ENCODE peak calls at places on chromosomes 3 and 15, in four cellular contexts. Z, V, W and E are unnamed samples.

GRCh38 chr3:101077361-101078011 is 84.3 kb upstream of the ABI3BP start:
- DNase-seq in W (no peak), V (no peak), Z (no peak), E (no peak)

GRCh38 chr15:44735482-44736260 is 657 bp upstream of the TRIM69 start:
- DNase-seq in Z (no peak), V (peak; percentile 16), W (no peak), E (no peak)

GRCh38 chr3:16570113-16570512 is 35.1 kb downstream of the DAZL start:
- DNase-seq in V (no peak), Z (no peak), W (no peak), E (no peak)

GRCh38 chr3:131386429-131386926 is 4.9 kb downstream of the NUDT16 start:
- DNase-seq in V (no peak), W (no peak), Z (no peak), E (no peak)

GRCh38 chr3:50299929-50300680 is 900 bp upstream of the HYAL3 start:
- DNase-seq in V (no peak), W (no peak), Z (no peak), E (no peak)

GRCh38 chr3:144549161-144549560 is 577.5 kb downstream of the DIPK2A start:
- DNase-seq in V (no peak), Z (no peak), W (no peak), E (no peak)

GRCh38 chr3:9820944-9821343 is 10.9 kb downstream of the TTLL3 start:
- DNase-seq in Z (no peak), V (no peak), W (peak; percentile 30), E (no peak)

GRCh38 chr3:52272831-52273230 is 5.6 kb downstream of the WDR82 start:
- DNase-seq in Z (no peak), V (no peak), W (no peak), E (no peak)

GRCh38 chr3:184348057-184348382 is 10.6 kb downstream of the FAM131A start:
- DNase-seq in W (no peak), Z (no peak), V (no peak), E (no peak)

GRCh38 chr15:23645379-23646164 is 2.1 kb downstream of the MAGEL2 start:
- DNase-seq in V (no peak), Z (no peak), W (peak; percentile 3), E (no peak)

GRCh38 chr15:31499953-31500808 is 173.5 kb downstream of the KLF13 start:
- DNase-seq in Z (no peak), V (no peak), W (no peak), E (no peak)

GRCh38 chr3:38582316-38582715 is 67.2 kb downstream of the SCN5A start:
- DNase-seq in V (no peak), W (no peak), Z (no peak), E (no peak)

GRCh38 chr15:99361541-99362185 is 110.4 kb downstream of the LRRC28 start:
- DNase-seq in W (no peak), Z (no peak), V (peak; percentile 16), E (no peak)

DNA sequence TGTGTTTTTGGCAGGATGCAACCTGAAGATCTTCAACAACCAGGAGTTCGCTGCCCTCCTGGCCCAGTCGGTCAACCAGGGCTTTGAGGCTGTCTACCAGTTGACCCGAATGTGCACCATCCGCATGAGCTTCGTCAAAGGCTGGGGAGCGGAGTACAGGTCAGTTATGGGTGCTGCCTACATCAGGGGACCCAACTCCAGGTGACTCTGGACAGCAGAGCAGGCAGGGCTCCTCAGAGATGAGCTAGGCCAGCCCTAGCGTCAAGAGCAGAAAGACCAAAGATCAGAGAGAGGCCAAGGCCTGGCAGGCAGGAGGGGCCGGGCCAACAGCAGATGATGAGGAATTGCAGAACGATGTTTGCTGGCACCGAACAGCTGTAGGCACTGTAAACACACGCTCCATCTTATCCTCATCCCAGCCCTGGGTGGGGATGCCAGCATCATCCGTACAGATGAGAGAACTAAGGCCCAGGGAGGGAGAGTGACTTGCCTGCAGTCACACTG is 67.1 kb downstream of the AAGAB start:
- DNase-seq in W (no peak), V (no peak), Z (no peak), E (no peak)
- TF ChIP-seq TAF1 in W (no peak), V (no peak), Z (no peak), E (no peak)

DNA sequence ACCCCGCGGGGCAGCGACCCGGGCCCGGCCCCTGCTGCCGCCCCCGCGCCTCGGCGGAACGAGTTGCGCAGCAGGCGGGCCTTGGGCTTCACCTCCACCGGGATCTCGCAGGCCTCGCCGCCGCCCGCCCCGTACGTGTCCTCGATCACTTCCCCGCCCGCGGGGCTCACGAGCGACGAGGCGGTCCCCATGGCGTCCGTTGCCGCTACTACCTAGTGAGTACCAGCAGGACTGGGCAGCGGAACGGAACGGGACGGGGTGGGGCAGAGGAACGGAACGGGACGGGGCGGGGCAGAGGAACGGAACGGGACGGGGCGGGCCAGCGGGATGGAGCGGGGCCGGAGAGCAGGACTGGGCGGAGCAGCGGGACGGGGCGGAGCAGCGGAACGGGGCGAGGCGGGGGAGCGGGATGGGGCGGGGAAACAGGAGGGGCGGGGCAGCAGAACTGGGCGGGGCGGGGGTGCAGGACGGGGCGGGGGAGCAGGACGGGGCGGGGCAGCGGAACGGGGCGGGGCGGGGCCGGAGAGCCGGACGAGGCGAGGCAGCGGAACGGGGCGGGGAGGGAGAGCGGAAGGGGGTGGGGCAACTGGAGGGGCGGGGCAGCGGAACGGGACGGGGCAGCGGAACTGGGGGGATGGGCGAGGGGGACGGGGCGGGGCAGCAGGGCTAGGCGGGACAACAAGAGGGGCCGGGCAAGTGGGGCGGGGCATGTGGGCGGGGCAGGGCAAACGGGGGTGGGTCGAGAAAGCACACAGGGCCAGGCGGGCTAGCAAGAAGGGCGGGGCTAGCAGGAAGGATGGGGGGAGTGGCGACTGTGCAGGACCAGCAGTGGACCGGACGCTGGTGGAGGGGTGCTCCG is at the start of gene NPHP3:
- DNase-seq in W (peak; percentile 84), Z (peak; percentile 80), V (peak; percentile 93), E (peak; percentile 84)
- TF ChIP-seq POLR2A in W (peak; percentile 96), Z (peak; percentile 43), V (peak; percentile 36), E (peak; percentile 70)

DNA sequence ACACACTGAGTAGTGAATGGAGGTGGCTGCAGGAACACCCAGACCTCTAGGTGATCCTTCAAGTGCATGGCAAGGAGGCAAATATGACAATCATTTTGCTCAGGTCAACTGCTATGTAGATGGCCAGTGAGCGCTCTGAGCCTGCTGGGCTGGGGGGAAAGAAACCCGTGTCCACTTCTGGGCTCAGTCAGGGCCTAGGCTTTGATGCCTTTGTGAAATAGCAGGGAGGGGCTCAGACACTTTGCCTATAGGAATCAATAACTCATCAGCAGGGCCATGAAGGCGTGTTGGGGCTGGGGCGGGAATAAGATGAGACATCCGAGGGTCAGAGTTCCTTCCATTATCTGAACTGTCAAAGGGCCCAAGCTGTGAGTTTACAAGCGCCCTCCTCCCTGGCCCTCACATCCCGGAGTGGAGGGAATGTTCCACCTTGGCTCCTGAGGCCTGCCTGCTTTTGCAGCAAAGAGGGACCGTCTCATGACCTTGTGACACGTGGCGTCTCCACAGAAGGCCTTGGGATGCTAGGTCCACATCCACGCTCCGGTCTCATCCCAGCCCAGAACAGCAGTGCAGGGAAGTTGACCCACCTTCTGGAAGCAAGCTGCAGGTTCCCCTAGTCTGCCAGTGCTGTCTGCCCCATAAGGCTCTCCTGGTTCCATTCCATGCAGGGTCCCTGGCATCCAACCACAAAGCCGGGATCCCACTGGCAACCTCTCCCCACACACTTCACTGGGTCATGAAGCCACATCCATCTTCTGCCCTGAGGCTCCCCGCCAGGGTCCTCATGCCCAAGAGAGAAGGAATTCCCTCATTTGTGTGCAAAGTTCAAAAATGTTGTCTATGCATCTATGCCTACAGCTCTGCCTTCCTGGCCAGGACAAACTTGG is 78.4 kb downstream of the CHSY1 start:
- DNase-seq in V (no peak), W (no peak), Z (no peak), E (no peak)
- TF ChIP-seq POLR2AphosphoS5 in V (no peak), W (no peak), Z (no peak), E (no peak)

GRCh38 chr3:177905173-177905894 is 630.9 kb upstream of the KCNMB2 start:
- DNase-seq in V (no peak), Z (no peak), W (no peak), E (no peak)

GRCh38 chr3:177906573-177907229 is 629.5 kb upstream of the KCNMB2 start:
- DNase-seq in W (no peak), V (no peak), Z (no peak), E (no peak)

GRCh38 chr3:177904661-177905060 is 631.6 kb upstream of the KCNMB2 start:
- DNase-seq in V (no peak), W (no peak), Z (no peak), E (no peak)

GRCh38 chr3:177905895-177906511 is 630.2 kb upstream of the KCNMB2 start:
- DNase-seq in W (no peak), Z (no peak), V (no peak), E (no peak)
- TF ChIP-seq TAF1 in W (no peak), Z (no peak), V (no peak), E (no peak)